ENCODE peak calls at places on chromosome 12, in five cellular contexts. U is WTC11, S is Caco-2, O is cardiac fibroblast, N is BE2C. E is an unnamed sample.

GRCh38 chr12:49034287-49034622 is 15.7 kb upstream of the PRKAG1 start:
- DNase-seq in U (no peak), S (no peak), O (no peak), N (no peak), E (no peak)

GRCh38 chr12:121791671-121792496 is 1.6 kb downstream of the RHOF start:
- DNase-seq in U (no peak), S (peak), O (no peak), N (peak), E (peak)

GRCh38 chr12:107681455-107681835 is 4.2 kb upstream of the PWP1 start:
- DNase-seq in U (no peak), S (no peak), O (no peak), N (no peak), E (no peak)

GRCh38 chr12:27293463-27293862 is 39.2 kb upstream of the BMAL2 start:
- DNase-seq in U (no peak), S (no peak), O (peak), N (no peak), E (no peak)

GRCh38 chr12:54421175-54421872 is 2.3 kb upstream of the ITGA5 start:
- DNase-seq in U (peak), S (no peak), O (no peak), N (no peak), E (no peak)

GRCh38 chr12:99769581-99769980 is 122.0 kb downstream of the GARIN6 start:
- DNase-seq in U (no peak), S (no peak), O (no peak), N (no peak), E (no peak)

GRCh38 chr12:106248177-106248848 is 493 bp upstream of the CKAP4 start:
- DNase-seq in U (peak), S (peak), O (peak), N (peak), E (peak)

GRCh38 chr12:90631581-90631980 is 323.4 kb downstream of the CCER1 start:
- DNase-seq in U (no peak), S (no peak), O (no peak), N (no peak), E (no peak)

GRCh38 chr12:23815810-23816209 is 133.7 kb downstream of the SOX5 start:
- DNase-seq in U (no peak), S (no peak), O (no peak), N (no peak), E (no peak)

GRCh38 chr12:113880993-113881392 is 85.1 kb downstream of the RBM19 start:
- DNase-seq in U (no peak), S (no peak), O (no peak), N (no peak), E (no peak)

GRCh38 chr12:113880337-113880736 is 85.8 kb downstream of the RBM19 start:
- DNase-seq in U (no peak), S (no peak), O (no peak), N (no peak), E (no peak)

GRCh38 chr12:113884392-113884791 is 81.7 kb downstream of the RBM19 start:
- DNase-seq in U (no peak), S (no peak), O (no peak), N (no peak), E (no peak)

GRCh38 chr12:113881588-113881987 is 84.5 kb downstream of the RBM19 start:
- DNase-seq in U (no peak), S (no peak), O (no peak), N (no peak), E (no peak)

GRCh38 chr12:113882690-113883089 is 83.4 kb downstream of the RBM19 start:
- DNase-seq in U (no peak), S (no peak), O (no peak), N (no peak), E (no peak)
- TF ChIP-seq CTCF in U (no peak), S (no peak), O (no peak), N (no peak), E (no peak)

DNA sequence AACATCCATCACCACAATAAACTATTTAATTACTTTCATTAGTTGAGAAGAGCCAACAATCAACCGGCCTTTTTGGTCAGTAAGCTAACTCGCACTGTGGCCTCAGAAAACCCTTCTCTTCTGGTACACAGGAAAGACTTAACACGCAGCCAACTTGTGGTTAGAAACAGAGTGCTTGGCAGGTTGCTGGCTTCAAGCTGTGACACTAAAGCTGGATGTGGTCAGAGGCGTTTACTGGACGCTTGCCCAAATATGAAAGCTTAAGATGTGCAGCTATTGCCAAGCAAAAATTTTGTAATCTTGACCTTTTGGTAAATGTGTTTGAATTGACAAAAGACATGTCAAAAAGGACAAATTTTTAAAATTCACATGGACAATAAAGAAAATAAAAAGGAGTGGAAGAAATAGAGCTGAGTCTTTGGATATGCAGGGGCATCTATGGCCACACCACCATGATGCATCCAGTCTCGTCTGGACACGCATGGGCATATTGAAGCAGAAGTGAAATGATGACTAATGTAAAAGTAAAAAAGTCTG is 2.6 kb upstream of the KLRK1 start:
- DNase-seq in U (no peak), S (no peak), O (peak), N (no peak), E (no peak)
- TF ChIP-seq CTCF in U (no peak), S (no peak), O (no peak), N (no peak), E (no peak)

DNA sequence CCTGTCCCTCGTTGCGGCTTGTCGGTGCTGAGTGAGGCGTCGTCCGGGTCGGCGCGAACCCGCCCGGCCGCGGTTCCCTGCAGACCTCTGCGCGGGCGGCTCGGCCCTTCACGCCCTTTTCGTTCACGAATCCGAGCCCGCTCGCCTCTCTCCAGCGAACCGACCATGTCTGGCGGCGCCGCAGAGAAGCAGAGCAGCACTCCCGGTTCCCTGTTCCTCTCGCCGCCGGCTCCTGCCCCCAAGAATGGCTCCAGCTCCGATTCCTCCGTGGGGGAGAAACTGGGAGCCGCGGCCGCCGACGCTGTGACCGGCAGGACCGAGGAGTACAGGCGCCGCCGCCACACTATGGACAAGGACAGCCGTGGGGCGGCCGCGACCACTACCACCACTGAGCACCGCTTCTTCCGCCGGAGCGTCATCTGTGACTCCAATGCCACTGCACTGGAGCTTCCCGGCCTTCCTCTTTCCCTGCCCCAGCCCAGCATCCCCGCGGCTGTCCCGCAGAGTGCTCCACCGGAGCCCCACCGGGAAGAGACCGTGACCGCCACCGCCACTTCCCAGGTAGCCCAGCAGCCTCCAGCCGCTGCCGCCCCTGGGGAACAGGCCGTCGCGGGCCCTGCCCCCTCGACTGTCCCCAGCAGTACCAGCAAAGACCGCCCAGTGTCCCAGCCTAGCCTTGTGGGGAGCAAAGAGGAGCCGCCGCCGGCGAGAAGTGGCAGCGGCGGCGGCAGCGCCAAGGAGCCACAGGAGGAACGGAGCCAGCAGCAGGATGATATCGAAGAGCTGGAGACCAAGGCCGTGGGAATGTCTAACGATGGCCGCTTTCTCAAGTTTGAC is 1.2 kb downstream of the WNK1 start:
- DNase-seq in U (peak), S (peak), O (peak), N (peak), E (peak)
- TF ChIP-seq CTCF in U (no peak), S (peak), O (peak), N (no peak), E (peak)

GRCh38 chr12:6038160-6038559 is 86.3 kb downstream of the VWF start:
- DNase-seq in U (peak), S (peak), O (peak), N (peak), E (no peak)

GRCh38 chr12:6041891-6042290 is 82.6 kb downstream of the VWF start:
- DNase-seq in U (no peak), S (no peak), O (peak), N (no peak), E (no peak)

GRCh38 chr12:6042447-6042846 is 82.0 kb downstream of the VWF start:
- DNase-seq in U (no peak), S (no peak), O (no peak), N (no peak), E (no peak)

GRCh38 chr12:6037459-6037858 is 87.0 kb downstream of the VWF start:
- DNase-seq in U (no peak), S (no peak), O (no peak), N (no peak), E (no peak)

DNA sequence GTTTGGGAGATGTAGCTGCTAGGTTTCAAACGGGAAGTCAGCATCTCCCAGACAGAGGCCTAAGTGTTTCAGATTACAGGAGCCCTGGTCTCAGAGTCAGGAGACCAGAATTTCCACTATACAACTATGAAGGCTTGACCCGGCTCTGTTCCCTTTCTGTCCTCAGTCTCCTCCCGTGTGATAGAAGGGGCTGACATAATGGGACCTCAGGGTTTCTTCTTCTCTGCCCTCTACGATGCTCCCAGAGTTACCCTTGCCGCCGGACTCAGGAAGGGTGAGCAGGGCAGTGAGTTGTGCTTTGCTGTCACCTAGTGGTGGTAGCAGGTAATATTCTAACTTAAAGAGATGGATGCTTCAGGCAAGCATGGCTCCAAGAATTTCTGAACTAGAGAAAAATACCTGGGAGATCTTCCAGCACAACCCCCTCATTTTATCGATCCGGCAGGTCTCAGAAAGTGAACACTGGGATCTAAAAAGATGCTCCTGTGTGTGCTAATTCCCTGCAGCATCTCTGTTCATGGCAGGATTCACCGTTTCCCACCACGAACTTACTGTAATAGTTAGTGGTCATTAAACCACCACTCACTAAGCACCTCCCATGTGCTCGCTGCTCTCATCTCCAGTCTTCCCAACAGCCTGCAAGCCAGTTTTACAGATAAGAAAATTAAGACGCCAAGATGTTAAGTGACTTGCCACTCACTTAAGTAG is 84.4 kb downstream of the VWF start:
- DNase-seq in U (peak), S (peak), O (peak), N (peak), E (no peak)
- TF ChIP-seq CTCF in U (peak), S (peak), O (peak), N (peak), E (peak)

DNA sequence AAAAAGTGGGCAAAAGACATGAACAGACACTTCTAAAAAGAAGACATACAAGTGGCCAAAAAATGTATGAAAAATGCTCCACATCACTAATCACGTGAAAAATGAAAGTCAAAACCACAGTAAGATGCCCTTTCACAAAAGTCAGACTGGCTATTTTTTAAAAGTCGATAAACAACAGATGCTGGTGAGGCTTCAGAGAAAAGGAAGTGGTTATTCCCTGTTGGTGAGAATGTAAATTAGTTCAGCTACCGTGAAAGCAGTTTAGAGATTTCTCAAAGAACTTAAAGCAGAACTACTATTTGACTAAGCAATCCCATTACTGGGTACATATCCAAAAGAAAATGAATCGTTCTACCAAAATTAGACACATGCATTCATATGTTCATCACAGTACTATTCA is 237.0 kb downstream of the KIF21A start:
- DNase-seq in U (no peak), S (no peak), O (no peak), N (no peak), E (no peak)
- TF ChIP-seq CTCF in U (no peak), S (no peak), O (no peak), N (no peak), E (no peak)

GRCh38 chr12:65881965-65882413 is 57.7 kb downstream of the HMGA2 start:
- DNase-seq in U (peak), S (no peak), O (peak), N (no peak), E (no peak)
- TF ChIP-seq CTCF in U (no peak), S (no peak), O (peak), N (no peak), E (no peak)

GRCh38 chr12:113315358-113315757 is 19.6 kb downstream of the SLC8B1 start:
- DNase-seq in U (no peak), S (no peak), O (no peak), N (no peak), E (no peak)

GRCh38 chr12:113314121-113314529 is 20.8 kb downstream of the SLC8B1 start:
- DNase-seq in U (no peak), S (no peak), O (no peak), N (peak), E (no peak)

GRCh38 chr12:113305281-113305856 is 29.5 kb downstream of the SLC8B1 start:
- DNase-seq in U (no peak), S (no peak), O (no peak), N (no peak), E (no peak)

GRCh38 chr12:113306382-113306781 is 28.5 kb downstream of the SLC8B1 start:
- DNase-seq in U (no peak), S (no peak), O (no peak), N (no peak), E (no peak)

DNA sequence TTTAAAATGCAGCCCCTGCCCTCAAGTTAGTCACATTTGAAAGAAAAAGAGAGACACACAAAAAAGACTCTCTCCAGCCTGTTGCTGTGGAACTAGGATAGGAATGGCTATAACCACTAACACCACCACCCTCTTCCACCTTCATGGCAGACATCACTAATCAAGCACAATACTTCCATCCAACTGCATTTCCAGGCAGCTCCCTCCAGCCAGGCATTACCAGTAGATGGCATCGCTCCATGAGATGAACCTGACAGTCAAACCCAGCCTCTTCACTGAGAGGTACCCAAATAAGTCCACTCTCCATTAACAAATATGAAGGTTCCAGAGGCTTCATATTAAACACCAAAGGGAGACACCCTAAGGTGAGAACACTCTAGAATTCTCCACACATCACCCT is 24.4 kb downstream of the SLC8B1 start:
- DNase-seq in U (no peak), S (no peak), O (no peak), N (no peak), E (no peak)
- TF ChIP-seq CTCF in U (no peak), S (no peak), O (no peak), N (peak), E (no peak)

GRCh38 chr12:123075591-123076171 is 75.2 kb downstream of the PITPNM2 start:
- DNase-seq in U (peak), S (no peak), O (no peak), N (peak), E (peak)
- TF ChIP-seq CTCF in U (no peak), S (no peak), O (no peak), N (peak), E (peak)

E was measured in natural killer cell.